ENCODE peak calls at places on chromosomes 7 and 10, in nine cellular contexts. I is DND-41; U is transverse colon; T is endothelial cell; F is NCI-H2171 treated with DMSO at 0.1 percent for 48 hours; X is EH; A is C1 segment of cervical spinal cord; H is stimulated activated CD4-positive, alpha-beta T cell treated with anti-CD3 and anti-CD28 coated beads, Interleukin-4, amount 100 ng/mL, for 1 hour; S is activated T-helper 1 cell treated with anti-CD3 and anti-CD28 coated beads, Interleukin-12 subunit alpha, Interleukin-12 subunit beta, Interleukin-2, Interleukin-4 antibody, amounts not matched to agents 30 ng/mL and 10 ng/mL and 1 ng/mL, durations not matched to agents 14 hours and 24 hours and 36 hours. D is an unnamed sample.

GRCh38 chr7:7247658-7248057 is 65.3 kb downstream of the C1GALT1 start:
- DNase-seq in I (no peak), U (no peak), T (no peak), F (no peak), X (no peak), A (no peak), H (no peak), S (no peak), D (no peak)

GRCh38 chr7:138907849-138908248 is 73.3 kb downstream of the KIAA1549 start:
- DNase-seq in I (no peak), U (no peak), T (no peak), F (no peak), X (no peak), A (no peak), H (no peak), S (no peak), D (no peak)

GRCh38 chr7:115475774-115476407 is 554.0 kb downstream of the MDFIC start:
- DNase-seq in I (peak), U (peak), T (peak), F (peak), X (no peak), A (no peak), H (peak), S (no peak), D (no peak)

GRCh38 chr7:94375713-94376112 is 19.0 kb upstream of the COL1A2 start:
- DNase-seq in I (peak), U (no peak), T (no peak), F (no peak), X (peak), A (no peak), H (no peak), S (no peak), D (no peak)

GRCh38 chr7:44087914-44088838 is 5.8 kb upstream of the POLM start:
- DNase-seq in I (no peak), U (no peak), T (no peak), F (no peak), X (peak), A (peak), H (no peak), S (no peak), D (no peak)

GRCh38 chr10:78960316-78960800 is 108.4 kb upstream of the ZMIZ1 start:
- DNase-seq in I (no peak), U (peak), T (no peak), F (peak), X (peak), A (peak), H (no peak), S (no peak), D (no peak)

GRCh38 chr10:36677170-36677768 is 448.1 kb upstream of the ANKRD30A start:
- DNase-seq in I (no peak), U (no peak), T (no peak), F (peak), X (peak), A (no peak), H (no peak), S (no peak), D (no peak)

GRCh38 chr10:125848371-125848770 is 25.0 kb downstream of the BCCIP start:
- DNase-seq in I (no peak), U (no peak), T (no peak), F (no peak), X (no peak), A (no peak), H (no peak), S (no peak), D (no peak)

GRCh38 chr7:27462575-27463270 is 200.0 kb downstream of the HIBADH start:
- DNase-seq in I (no peak), U (no peak), T (no peak), F (no peak), X (peak), A (no peak), H (no peak), S (no peak), D (no peak)

GRCh38 chr7:104836976-104837375 is 177.0 kb upstream of the KMT2E start:
- DNase-seq in I (no peak), U (no peak), T (no peak), F (no peak), X (no peak), A (no peak), H (no peak), S (no peak), D (no peak)

GRCh38 chr10:102283488-102283887 is 38.2 kb downstream of the GBF1 start:
- DNase-seq in I (no peak), U (no peak), T (no peak), F (no peak), X (no peak), A (no peak), H (no peak), S (no peak), D (no peak)

GRCh38 chr7:50331564-50332208 is 27.2 kb downstream of the IKZF1 start:
- DNase-seq in I (peak), U (no peak), T (no peak), F (no peak), X (no peak), A (no peak), H (no peak), S (no peak), D (no peak)

GRCh38 chr10:69453759-69454158 is 2.5 kb downstream of the TSPAN15 start:
- DNase-seq in I (no peak), U (no peak), T (no peak), F (no peak), X (no peak), A (no peak), H (no peak), S (no peak), D (no peak)

GRCh38 chr7:1855396-1856160 is 185.5 kb downstream of the ELFN1 start:
- DNase-seq in I (no peak), U (peak), T (no peak), F (no peak), X (no peak), A (no peak), H (peak), S (no peak), D (no peak)

GRCh38 chr10:20641605-20642004 is 255.5 kb downstream of the NEBL start:
- DNase-seq in I (no peak), U (no peak), T (no peak), F (no peak), X (no peak), A (no peak), H (no peak), S (no peak), D (no peak)

GRCh38 chr7:46859963-46860475 is 721.9 kb downstream of the TNS3 start:
- DNase-seq in I (no peak), U (no peak), T (no peak), F (peak), X (peak), A (peak), H (no peak), S (no peak), D (no peak)

GRCh38 chr10:22599048-22599561 is 115.3 kb downstream of the PIP4K2A start:
- DNase-seq in I (no peak), U (no peak), T (no peak), F (no peak), X (peak), A (no peak), H (no peak), S (no peak), D (no peak)

D was measured in stimulated activated naive B cell treated with anti-CD40 and anti-IgM and Interleukin-4, amounts not matched to agents 10 μg/mL and 1 μg/mL and 100 μg/mL, for 72 hours.